ENCODE peak calls at places on chromosomes 11 and 22, in nine cellular contexts. One of them, this sample, is unnamed.

GRCh38 chr11:73760066-73760679 is 701 bp downstream of the RAB6A start:
- DNase-seq in HCT116: no peak
- DNase-seq in lung: peak; percentile 63
- DNase-seq in body of pancreas: peak; percentile 39
- DNase-seq in colonic mucosa: peak; percentile 65
- DNase-seq in tibial nerve: no peak
- DNase-seq in HepG2: no peak
- DNase-seq in pancreas: peak; percentile 46
- DNase-seq in RWPE2: no peak
- DNase-seq in this sample: peak; percentile 29

GRCh38 chr11:28169816-28170215 is 61.6 kb downstream of the METTL15 start:
- DNase-seq in HCT116: no peak
- DNase-seq in lung: no peak
- DNase-seq in body of pancreas: no peak
- DNase-seq in colonic mucosa: no peak
- DNase-seq in tibial nerve: no peak
- DNase-seq in HepG2: no peak
- DNase-seq in pancreas: no peak
- DNase-seq in RWPE2: no peak
- DNase-seq in this sample: no peak

GRCh38 chr22:17638182-17638431 is 450 bp upstream of the BCL2L13 start:
- DNase-seq in HCT116: no peak
- DNase-seq in lung: no peak
- DNase-seq in body of pancreas: no peak
- DNase-seq in colonic mucosa: no peak
- DNase-seq in tibial nerve: no peak
- DNase-seq in HepG2: no peak
- DNase-seq in pancreas: no peak
- DNase-seq in RWPE2: no peak
- DNase-seq in this sample: no peak

GRCh38 chr11:35390737-35391682 is 28.3 kb downstream of the SLC1A2 start:
- DNase-seq in HCT116: no peak
- DNase-seq in lung: no peak
- DNase-seq in body of pancreas: peak; percentile 83
- DNase-seq in colonic mucosa: peak; percentile 59
- DNase-seq in tibial nerve: no peak
- DNase-seq in HepG2: peak; percentile 78
- DNase-seq in pancreas: peak; percentile 36
- DNase-seq in RWPE2: no peak
- DNase-seq in this sample: no peak

GRCh38 chr11:118533769-118534729 is 3.1 kb downstream of the TMEM25 start:
- DNase-seq in HCT116: no peak
- DNase-seq in lung: no peak
- DNase-seq in body of pancreas: no peak
- DNase-seq in colonic mucosa: no peak
- DNase-seq in tibial nerve: no peak
- DNase-seq in HepG2: peak; percentile 45
- DNase-seq in pancreas: no peak
- DNase-seq in RWPE2: no peak
- DNase-seq in this sample: no peak

GRCh38 chr11:20488352-20488751 is 100.8 kb downstream of the PRMT3 start:
- DNase-seq in HCT116: no peak
- DNase-seq in lung: no peak
- DNase-seq in body of pancreas: no peak
- DNase-seq in colonic mucosa: no peak
- DNase-seq in tibial nerve: no peak
- DNase-seq in HepG2: no peak
- DNase-seq in pancreas: no peak
- DNase-seq in RWPE2: no peak
- DNase-seq in this sample: no peak

GRCh38 chr11:45484326-45484725 is 181.1 kb downstream of the CHST1 start:
- DNase-seq in HCT116: no peak
- DNase-seq in lung: no peak
- DNase-seq in body of pancreas: no peak
- DNase-seq in colonic mucosa: no peak
- DNase-seq in tibial nerve: no peak
- DNase-seq in HepG2: no peak
- DNase-seq in pancreas: no peak
- DNase-seq in RWPE2: peak; percentile 27
- DNase-seq in this sample: no peak

GRCh38 chr11:33557201-33557600 is 143.4 kb downstream of the C11orf91 start:
- DNase-seq in HCT116: no peak
- DNase-seq in lung: no peak
- DNase-seq in body of pancreas: no peak
- DNase-seq in colonic mucosa: no peak
- DNase-seq in tibial nerve: no peak
- DNase-seq in HepG2: no peak
- DNase-seq in pancreas: no peak
- DNase-seq in RWPE2: no peak
- DNase-seq in this sample: no peak

GRCh38 chr11:126113515-126113957 is 50.9 kb upstream of the CDON start:
- DNase-seq in HCT116: peak; percentile 44
- DNase-seq in lung: peak; percentile 90
- DNase-seq in body of pancreas: peak; percentile 98
- DNase-seq in colonic mucosa: peak; percentile 89
- DNase-seq in tibial nerve: peak; percentile 71
- DNase-seq in HepG2: peak; percentile 84
- DNase-seq in pancreas: peak; percentile 94
- DNase-seq in RWPE2: no peak
- DNase-seq in this sample: peak; percentile 92

GRCh38 chr11:798093-798713 is at the start of gene SLC25A22:
- DNase-seq in HCT116: no peak
- DNase-seq in lung: peak; percentile 79
- DNase-seq in body of pancreas: peak; percentile 77
- DNase-seq in colonic mucosa: peak; percentile 83
- DNase-seq in tibial nerve: peak; percentile 60
- DNase-seq in HepG2: peak; percentile 49
- DNase-seq in pancreas: peak; percentile 71
- DNase-seq in RWPE2: no peak
- DNase-seq in this sample: no peak

GRCh38 chr11:100687630-100688395 is 725 bp downstream of the ARHGAP42 start:
- DNase-seq in HCT116: peak; percentile 75
- DNase-seq in lung: peak; percentile 44
- DNase-seq in body of pancreas: peak; percentile 44
- DNase-seq in colonic mucosa: peak; percentile 71
- DNase-seq in tibial nerve: peak; percentile 23
- DNase-seq in HepG2: peak; percentile 55
- DNase-seq in pancreas: peak; percentile 28
- DNase-seq in RWPE2: no peak
- DNase-seq in this sample: peak; percentile 56

GRCh38 chr11:19747634-19748280 is 35.1 kb downstream of the NAV2 start:
- DNase-seq in HCT116: no peak
- DNase-seq in lung: no peak
- DNase-seq in body of pancreas: no peak
- DNase-seq in colonic mucosa: no peak
- DNase-seq in tibial nerve: no peak
- DNase-seq in HepG2: no peak
- DNase-seq in pancreas: no peak
- DNase-seq in RWPE2: no peak
- DNase-seq in this sample: no peak

GRCh38 chr11:75474240-75474639 is 41.2 kb upstream of the KLHL35 start:
- DNase-seq in HCT116: no peak
- DNase-seq in lung: no peak
- DNase-seq in body of pancreas: no peak
- DNase-seq in colonic mucosa: no peak
- DNase-seq in tibial nerve: no peak
- DNase-seq in HepG2: no peak
- DNase-seq in pancreas: no peak
- DNase-seq in RWPE2: no peak
- DNase-seq in this sample: no peak

GRCh38 chr11:131982154-131982553 is 611.7 kb downstream of the NTM start:
- DNase-seq in HCT116: no peak
- DNase-seq in lung: no peak
- DNase-seq in body of pancreas: no peak
- DNase-seq in colonic mucosa: no peak
- DNase-seq in tibial nerve: no peak
- DNase-seq in HepG2: no peak
- DNase-seq in pancreas: no peak
- DNase-seq in RWPE2: no peak
- DNase-seq in this sample: no peak

GRCh38 chr11:2684581-2684980 is 15.2 kb downstream of the KCNQ1OT1 start:
- DNase-seq in HCT116: no peak
- DNase-seq in lung: no peak
- DNase-seq in body of pancreas: no peak
- DNase-seq in colonic mucosa: no peak
- DNase-seq in tibial nerve: no peak
- DNase-seq in HepG2: no peak
- DNase-seq in pancreas: no peak
- DNase-seq in RWPE2: peak; percentile 26
- DNase-seq in this sample: peak; percentile 3

GRCh38 chr11:115528217-115528616 is 24.0 kb upstream of the CADM1 start:
- DNase-seq in HCT116: no peak
- DNase-seq in lung: no peak
- DNase-seq in body of pancreas: no peak
- DNase-seq in colonic mucosa: no peak
- DNase-seq in tibial nerve: no peak
- DNase-seq in HepG2: no peak
- DNase-seq in pancreas: no peak
- DNase-seq in RWPE2: no peak
- DNase-seq in this sample: no peak

GRCh38 chr11:44775366-44776356 is 48.9 kb downstream of the TSPAN18 start:
- DNase-seq in HCT116: peak; percentile 69
- DNase-seq in lung: peak; percentile 38
- DNase-seq in body of pancreas: peak; percentile 57
- DNase-seq in colonic mucosa: peak; percentile 64
- DNase-seq in tibial nerve: no peak
- DNase-seq in HepG2: peak; percentile 39
- DNase-seq in pancreas: peak; percentile 41
- DNase-seq in RWPE2: no peak
- DNase-seq in this sample: peak; percentile 33

GRCh38 chr11:58921778-58922390 is 17.4 kb upstream of the GLYATL1 start:
- DNase-seq in HCT116: no peak
- DNase-seq in lung: no peak
- DNase-seq in body of pancreas: no peak
- DNase-seq in colonic mucosa: no peak
- DNase-seq in tibial nerve: no peak
- DNase-seq in HepG2: no peak
- DNase-seq in pancreas: no peak
- DNase-seq in RWPE2: no peak
- DNase-seq in this sample: no peak

GRCh38 chr11:35393093-35393492 is 26.3 kb downstream of the SLC1A2 start:
- DNase-seq in HCT116: no peak
- DNase-seq in lung: no peak
- DNase-seq in body of pancreas: no peak
- DNase-seq in colonic mucosa: no peak
- DNase-seq in tibial nerve: no peak
- DNase-seq in HepG2: no peak
- DNase-seq in pancreas: no peak
- DNase-seq in RWPE2: no peak
- DNase-seq in this sample: no peak

GRCh38 chr22:44495629-44496028 is 2.4 kb downstream of the RTL6 start:
- DNase-seq in HCT116: no peak
- DNase-seq in lung: no peak
- DNase-seq in body of pancreas: no peak
- DNase-seq in colonic mucosa: no peak
- DNase-seq in tibial nerve: no peak
- DNase-seq in HepG2: no peak
- DNase-seq in pancreas: no peak
- DNase-seq in RWPE2: no peak
- DNase-seq in this sample: no peak
- H3K27ac ChIP-seq in HCT116: no peak overlapping the region
- H3K27ac ChIP-seq in lung: no peak overlapping the region
- H3K27ac ChIP-seq in body of pancreas: no peak overlapping the region
- H3K27ac ChIP-seq in colonic mucosa: no peak overlapping the region
- H3K27ac ChIP-seq in tibial nerve: no peak overlapping the region
- H3K27ac ChIP-seq in HepG2: no peak overlapping the region
- H3K27ac ChIP-seq in pancreas: no peak overlapping the region
- H3K27ac ChIP-seq in RWPE2: no peak overlapping the region
- H3K27ac ChIP-seq in this sample: no peak overlapping the region

DNA sequence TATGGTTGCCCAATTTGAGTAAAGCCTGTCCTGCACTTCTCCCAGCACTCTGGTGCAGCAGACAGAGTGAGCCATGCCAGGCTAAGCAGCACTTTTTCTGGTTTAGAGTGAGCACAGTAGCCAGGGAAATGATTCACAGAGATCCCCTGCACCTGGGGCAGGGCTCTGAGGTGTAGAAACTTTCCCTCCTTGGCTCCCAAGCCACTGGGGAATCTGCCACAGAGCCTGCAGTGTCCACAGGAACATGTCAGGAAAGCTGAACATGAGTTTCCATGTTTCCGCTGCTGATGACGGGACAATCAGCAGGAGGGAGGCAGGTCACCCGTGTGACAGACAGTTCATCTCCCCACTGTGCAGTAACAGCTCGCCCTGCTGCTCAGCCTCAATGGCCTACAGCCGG is 429.9 kb upstream of the B3GAT1 start:
- DNase-seq in HCT116: no peak
- DNase-seq in lung: no peak
- DNase-seq in body of pancreas: no peak
- DNase-seq in colonic mucosa: no peak
- DNase-seq in tibial nerve: no peak
- DNase-seq in HepG2: no peak
- DNase-seq in pancreas: no peak
- DNase-seq in RWPE2: no peak
- DNase-seq in this sample: no peak
- H3K27ac ChIP-seq in HCT116: no peak overlapping the region
- H3K27ac ChIP-seq in lung: no peak overlapping the region
- H3K27ac ChIP-seq in body of pancreas: no peak overlapping the region
- H3K27ac ChIP-seq in colonic mucosa: no peak overlapping the region
- H3K27ac ChIP-seq in tibial nerve: no peak overlapping the region
- H3K27ac ChIP-seq in HepG2: no peak overlapping the region
- H3K27ac ChIP-seq in pancreas: no peak overlapping the region
- H3K27ac ChIP-seq in RWPE2: no peak overlapping the region
- H3K27ac ChIP-seq in this sample: no peak overlapping the region

DNA sequence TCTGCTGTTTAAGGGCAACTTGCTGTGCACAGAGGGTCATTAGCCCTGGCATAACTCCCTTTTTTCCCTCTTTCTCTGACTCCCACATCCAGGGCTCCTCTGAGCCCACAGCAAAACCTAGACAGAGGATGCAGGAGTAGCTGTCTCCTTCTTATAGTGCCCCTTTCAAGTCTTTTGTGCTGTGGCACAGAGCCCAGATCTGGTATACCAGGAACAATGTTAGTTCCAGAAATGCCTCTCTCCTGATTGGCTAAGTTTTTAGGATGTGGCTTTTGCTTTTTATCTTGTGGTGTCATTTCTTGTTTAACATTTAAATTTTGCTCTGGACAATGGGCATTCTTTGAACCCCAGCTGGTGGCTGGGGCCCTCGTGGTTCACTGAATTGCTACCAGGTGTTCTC is 25.6 kb upstream of the RRM1 start:
- DNase-seq in HCT116: no peak
- DNase-seq in lung: no peak
- DNase-seq in body of pancreas: peak; percentile 20
- DNase-seq in colonic mucosa: no peak
- DNase-seq in tibial nerve: no peak
- DNase-seq in HepG2: no peak
- DNase-seq in pancreas: no peak
- DNase-seq in RWPE2: no peak
- DNase-seq in this sample: no peak
- H3K27ac ChIP-seq in HCT116: no peak overlapping the region
- H3K27ac ChIP-seq in lung: no peak overlapping the region
- H3K27ac ChIP-seq in body of pancreas: no peak overlapping the region
- H3K27ac ChIP-seq in colonic mucosa: no peak overlapping the region
- H3K27ac ChIP-seq in tibial nerve: no peak overlapping the region
- H3K27ac ChIP-seq in HepG2: no peak overlapping the region
- H3K27ac ChIP-seq in pancreas: no peak overlapping the region
- H3K27ac ChIP-seq in RWPE2: no peak overlapping the region
- H3K27ac ChIP-seq in this sample: no peak overlapping the region

DNA sequence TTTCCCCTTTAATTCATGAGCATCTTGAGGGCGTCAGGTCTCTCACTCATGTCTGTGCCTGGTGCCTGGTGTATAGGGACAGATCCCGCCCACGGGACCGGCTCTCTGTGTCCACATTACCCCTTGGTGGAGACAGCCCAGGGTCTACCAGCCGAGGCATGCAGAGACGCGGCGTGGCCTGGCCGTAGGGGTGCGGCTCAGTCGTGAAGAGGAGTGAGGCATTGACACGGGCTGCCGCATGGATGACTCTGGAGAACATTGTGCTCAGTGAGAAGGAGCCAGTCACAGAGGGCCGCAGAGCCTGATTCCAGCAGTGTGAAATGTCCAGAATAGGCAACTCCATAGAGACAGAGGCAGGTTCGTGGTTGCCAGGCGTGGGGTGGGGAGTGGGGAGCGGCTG is 209.8 kb downstream of the TBC1D22A start:
- DNase-seq in HCT116: no peak
- DNase-seq in lung: no peak
- DNase-seq in body of pancreas: no peak
- DNase-seq in colonic mucosa: no peak
- DNase-seq in tibial nerve: no peak
- DNase-seq in HepG2: no peak
- DNase-seq in pancreas: no peak
- DNase-seq in RWPE2: no peak
- DNase-seq in this sample: no peak
- H3K27ac ChIP-seq in HCT116: no peak overlapping the region
- H3K27ac ChIP-seq in lung: no peak overlapping the region
- H3K27ac ChIP-seq in body of pancreas: peak overlapping the region; percentile 79
- H3K27ac ChIP-seq in colonic mucosa: no peak overlapping the region
- H3K27ac ChIP-seq in tibial nerve: no peak overlapping the region
- H3K27ac ChIP-seq in HepG2: no peak overlapping the region
- H3K27ac ChIP-seq in pancreas: peak overlapping the region; percentile 85
- H3K27ac ChIP-seq in RWPE2: no peak overlapping the region
- H3K27ac ChIP-seq in this sample: no peak overlapping the region